ENCODE peak calls at places on chromosomes 4 and X, in eight cellular contexts. One of them, this sample, is unnamed.

GRCh38 chrX:7654316-7654715 is 188.7 kb upstream of the VCX start:
- DNase-seq in mucosa of descending colon: no peak
- DNase-seq in activated B cell treated with CpG ODN at 0.5 μM for 24 hours: no peak
- DNase-seq in dorsolateral prefrontal cortex: no peak
- DNase-seq in stomach: no peak
- DNase-seq in tibial artery: no peak
- DNase-seq in heart right ventricle: no peak
- DNase-seq in osteocyte: no peak
- DNase-seq in this sample: no peak

GRCh38 chrX:65581661-65582339 is 47.2 kb upstream of the LAS1L start:
- DNase-seq in tibial artery: peak
- DNase-seq in osteocyte: no peak
- DNase-seq in dorsolateral prefrontal cortex: no peak
- DNase-seq in mucosa of descending colon: peak
- DNase-seq in stomach: peak
- DNase-seq in activated B cell treated with CpG ODN at 0.5 μM for 24 hours: no peak
- DNase-seq in heart right ventricle: peak
- DNase-seq in this sample: no peak

GRCh38 chr4:54384563-54384962 is 155.5 kb downstream of the PDGFRA start:
- DNase-seq in dorsolateral prefrontal cortex: no peak
- DNase-seq in osteocyte: no peak
- DNase-seq in mucosa of descending colon: peak
- DNase-seq in activated B cell treated with CpG ODN at 0.5 μM for 24 hours: no peak
- DNase-seq in stomach: peak
- DNase-seq in heart right ventricle: peak
- DNase-seq in tibial artery: no peak
- DNase-seq in this sample: no peak

GRCh38 chr4:26753642-26754041 is 107.0 kb upstream of the STIM2 start:
- DNase-seq in heart right ventricle: peak
- DNase-seq in activated B cell treated with CpG ODN at 0.5 μM for 24 hours: no peak
- DNase-seq in stomach: no peak
- DNase-seq in osteocyte: no peak
- DNase-seq in tibial artery: no peak
- DNase-seq in mucosa of descending colon: no peak
- DNase-seq in dorsolateral prefrontal cortex: no peak
- DNase-seq in this sample: no peak

GRCh38 chrX:128816919-128817318 is 706.4 kb downstream of the SMARCA1 start:
- DNase-seq in stomach: no peak
- DNase-seq in activated B cell treated with CpG ODN at 0.5 μM for 24 hours: no peak
- DNase-seq in dorsolateral prefrontal cortex: no peak
- DNase-seq in mucosa of descending colon: no peak
- DNase-seq in heart right ventricle: no peak
- DNase-seq in tibial artery: no peak
- DNase-seq in osteocyte: no peak
- DNase-seq in this sample: no peak

GRCh38 chrX:72052415-72053090 is 79.2 kb downstream of the RTL5 start:
- DNase-seq in activated B cell treated with CpG ODN at 0.5 μM for 24 hours: no peak
- DNase-seq in heart right ventricle: no peak
- DNase-seq in osteocyte: no peak
- DNase-seq in tibial artery: no peak
- DNase-seq in stomach: no peak
- DNase-seq in dorsolateral prefrontal cortex: no peak
- DNase-seq in mucosa of descending colon: no peak
- DNase-seq in this sample: no peak

GRCh38 chrX:131477498-131477897 is 66.4 kb upstream of the OR13H1 start:
- DNase-seq in dorsolateral prefrontal cortex: no peak
- DNase-seq in stomach: no peak
- DNase-seq in activated B cell treated with CpG ODN at 0.5 μM for 24 hours: no peak
- DNase-seq in osteocyte: no peak
- DNase-seq in mucosa of descending colon: no peak
- DNase-seq in heart right ventricle: no peak
- DNase-seq in tibial artery: no peak
- DNase-seq in this sample: no peak

GRCh38 chr4:54226399-54227260 is 2.5 kb upstream of the PDGFRA start:
- DNase-seq in dorsolateral prefrontal cortex: no peak
- DNase-seq in mucosa of descending colon: peak
- DNase-seq in activated B cell treated with CpG ODN at 0.5 μM for 24 hours: no peak
- DNase-seq in osteocyte: peak
- DNase-seq in heart right ventricle: peak
- DNase-seq in stomach: no peak
- DNase-seq in tibial artery: peak
- DNase-seq in this sample: peak

GRCh38 chr4:89158884-89159503 is 47.7 kb downstream of the TIGD2 start:
- DNase-seq in dorsolateral prefrontal cortex: no peak
- DNase-seq in activated B cell treated with CpG ODN at 0.5 μM for 24 hours: no peak
- DNase-seq in osteocyte: no peak
- DNase-seq in heart right ventricle: no peak
- DNase-seq in tibial artery: no peak
- DNase-seq in mucosa of descending colon: no peak
- DNase-seq in stomach: no peak
- DNase-seq in this sample: no peak

GRCh38 chrX:47232197-47232802 is 509 bp upstream of the USP11 start:
- DNase-seq in heart right ventricle: no peak
- DNase-seq in tibial artery: no peak
- DNase-seq in activated B cell treated with CpG ODN at 0.5 μM for 24 hours: no peak
- DNase-seq in osteocyte: no peak
- DNase-seq in stomach: no peak
- DNase-seq in mucosa of descending colon: no peak
- DNase-seq in dorsolateral prefrontal cortex: no peak
- DNase-seq in this sample: no peak

GRCh38 chr4:175346381-175346780 is 428.2 kb downstream of the ADAM29 start:
- DNase-seq in stomach: no peak
- DNase-seq in dorsolateral prefrontal cortex: no peak
- DNase-seq in tibial artery: no peak
- DNase-seq in osteocyte: no peak
- DNase-seq in heart right ventricle: no peak
- DNase-seq in mucosa of descending colon: no peak
- DNase-seq in activated B cell treated with CpG ODN at 0.5 μM for 24 hours: no peak
- DNase-seq in this sample: no peak

GRCh38 chr4:4712800-4713528 is 146.5 kb upstream of the MSX1 start:
- DNase-seq in osteocyte: no peak
- DNase-seq in dorsolateral prefrontal cortex: no peak
- DNase-seq in stomach: no peak
- DNase-seq in activated B cell treated with CpG ODN at 0.5 μM for 24 hours: no peak
- DNase-seq in mucosa of descending colon: no peak
- DNase-seq in tibial artery: no peak
- DNase-seq in heart right ventricle: no peak
- DNase-seq in this sample: no peak

GRCh38 chr4:17707671-17708070 is 73.8 kb downstream of the FAM184B start:
- DNase-seq in dorsolateral prefrontal cortex: no peak
- DNase-seq in heart right ventricle: no peak
- DNase-seq in mucosa of descending colon: no peak
- DNase-seq in tibial artery: no peak
- DNase-seq in osteocyte: no peak
- DNase-seq in stomach: no peak
- DNase-seq in activated B cell treated with CpG ODN at 0.5 μM for 24 hours: no peak
- DNase-seq in this sample: no peak

GRCh38 chrX:68808686-68809357 is 20.0 kb upstream of the EFNB1 start:
- DNase-seq in heart right ventricle: peak
- DNase-seq in activated B cell treated with CpG ODN at 0.5 μM for 24 hours: no peak
- DNase-seq in dorsolateral prefrontal cortex: no peak
- DNase-seq in osteocyte: peak
- DNase-seq in mucosa of descending colon: no peak
- DNase-seq in stomach: no peak
- DNase-seq in tibial artery: no peak
- DNase-seq in this sample: no peak

GRCh38 chr4:48445704-48446103 is 37.4 kb upstream of the SLC10A4 start:
- DNase-seq in activated B cell treated with CpG ODN at 0.5 μM for 24 hours: no peak
- DNase-seq in dorsolateral prefrontal cortex: no peak
- DNase-seq in osteocyte: no peak
- DNase-seq in heart right ventricle: no peak
- DNase-seq in mucosa of descending colon: no peak
- DNase-seq in stomach: no peak
- DNase-seq in tibial artery: no peak
- DNase-seq in this sample: no peak

GRCh38 chrX:131792789-131793462 is 230.2 kb upstream of the STK26 start:
- DNase-seq in tibial artery: no peak
- DNase-seq in dorsolateral prefrontal cortex: peak
- DNase-seq in osteocyte: no peak
- DNase-seq in activated B cell treated with CpG ODN at 0.5 μM for 24 hours: no peak
- DNase-seq in heart right ventricle: peak
- DNase-seq in mucosa of descending colon: no peak
- DNase-seq in stomach: peak
- DNase-seq in this sample: no peak

GRCh38 chr4:180150818-180151217 is 2092.4 kb upstream of the TENM3 start:
- DNase-seq in dorsolateral prefrontal cortex: no peak
- DNase-seq in activated B cell treated with CpG ODN at 0.5 μM for 24 hours: no peak
- DNase-seq in stomach: no peak
- DNase-seq in tibial artery: no peak
- DNase-seq in osteocyte: no peak
- DNase-seq in heart right ventricle: no peak
- DNase-seq in mucosa of descending colon: no peak
- DNase-seq in this sample: no peak

GRCh38 chr4:114343015-114343414 is 255.6 kb upstream of the UGT8 start:
- DNase-seq in dorsolateral prefrontal cortex: no peak
- DNase-seq in stomach: no peak
- DNase-seq in mucosa of descending colon: no peak
- DNase-seq in heart right ventricle: no peak
- DNase-seq in osteocyte: no peak
- DNase-seq in tibial artery: no peak
- DNase-seq in activated B cell treated with CpG ODN at 0.5 μM for 24 hours: no peak
- DNase-seq in this sample: no peak

GRCh38 chr4:71251266-71251665 is 87.6 kb upstream of the SLC4A4 start:
- DNase-seq in activated B cell treated with CpG ODN at 0.5 μM for 24 hours: no peak
- DNase-seq in mucosa of descending colon: no peak
- DNase-seq in dorsolateral prefrontal cortex: no peak
- DNase-seq in heart right ventricle: no peak
- DNase-seq in osteocyte: no peak
- DNase-seq in tibial artery: no peak
- DNase-seq in stomach: no peak
- DNase-seq in this sample: no peak

GRCh38 chrX:133922390-133922772 is 63.0 kb downstream of the GPC3 start:
- DNase-seq in dorsolateral prefrontal cortex: no peak
- DNase-seq in osteocyte: no peak
- DNase-seq in stomach: no peak
- DNase-seq in heart right ventricle: no peak
- DNase-seq in mucosa of descending colon: no peak
- DNase-seq in activated B cell treated with CpG ODN at 0.5 μM for 24 hours: no peak
- DNase-seq in tibial artery: no peak
- DNase-seq in this sample: no peak

DNA sequence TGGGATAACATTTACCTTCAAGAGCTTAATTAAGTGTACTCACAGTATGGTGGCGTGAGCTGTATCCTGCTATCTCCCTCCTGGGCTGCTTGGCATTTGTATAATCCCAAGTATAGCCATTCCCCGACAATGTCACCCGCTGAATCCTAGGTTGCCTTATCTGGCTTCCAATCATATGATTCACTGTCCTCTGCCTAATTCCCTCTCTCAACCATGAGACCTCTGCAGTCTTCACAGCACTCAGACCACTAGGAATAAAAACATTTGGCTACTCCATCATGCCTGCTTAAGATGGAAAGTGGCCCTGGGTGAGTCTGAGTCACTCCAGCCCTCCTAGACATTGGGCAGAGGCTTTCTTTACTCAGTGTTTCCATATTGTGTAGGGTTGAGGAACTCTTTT is 28.9 kb upstream of the WDFY3 start:
- DNase-seq in osteocyte: no peak
- DNase-seq in mucosa of descending colon: no peak
- DNase-seq in dorsolateral prefrontal cortex: no peak
- DNase-seq in heart right ventricle: no peak
- DNase-seq in tibial artery: no peak
- DNase-seq in stomach: no peak
- DNase-seq in activated B cell treated with CpG ODN at 0.5 μM for 24 hours: no peak
- DNase-seq in this sample: no peak
- TF ChIP-seq CTCF in osteocyte: no peak
- TF ChIP-seq CTCF in mucosa of descending colon: no peak
- TF ChIP-seq CTCF in dorsolateral prefrontal cortex: no peak
- TF ChIP-seq CTCF in heart right ventricle: no peak
- TF ChIP-seq CTCF in tibial artery: no peak
- TF ChIP-seq CTCF in stomach: no peak
- TF ChIP-seq CTCF in activated B cell treated with CpG ODN at 0.5 μM for 24 hours: no peak
- TF ChIP-seq CTCF in this sample: no peak

GRCh38 chr4:125306533-125306932 is 8.2 kb upstream of the FAT4 start:
- DNase-seq in tibial artery: no peak
- DNase-seq in stomach: no peak
- DNase-seq in osteocyte: no peak
- DNase-seq in heart right ventricle: no peak
- DNase-seq in activated B cell treated with CpG ODN at 0.5 μM for 24 hours: no peak
- DNase-seq in mucosa of descending colon: no peak
- DNase-seq in dorsolateral prefrontal cortex: no peak
- DNase-seq in this sample: no peak

GRCh38 chr4:125306112-125306511 is 8.6 kb upstream of the FAT4 start:
- DNase-seq in dorsolateral prefrontal cortex: no peak
- DNase-seq in osteocyte: no peak
- DNase-seq in mucosa of descending colon: no peak
- DNase-seq in heart right ventricle: no peak
- DNase-seq in tibial artery: no peak
- DNase-seq in stomach: no peak
- DNase-seq in activated B cell treated with CpG ODN at 0.5 μM for 24 hours: no peak
- DNase-seq in this sample: no peak

GRCh38 chr4:125303821-125304220 is 10.9 kb upstream of the FAT4 start:
- DNase-seq in dorsolateral prefrontal cortex: no peak
- DNase-seq in osteocyte: no peak
- DNase-seq in stomach: no peak
- DNase-seq in activated B cell treated with CpG ODN at 0.5 μM for 24 hours: no peak
- DNase-seq in heart right ventricle: no peak
- DNase-seq in mucosa of descending colon: no peak
- DNase-seq in tibial artery: no peak
- DNase-seq in this sample: no peak

DNA sequence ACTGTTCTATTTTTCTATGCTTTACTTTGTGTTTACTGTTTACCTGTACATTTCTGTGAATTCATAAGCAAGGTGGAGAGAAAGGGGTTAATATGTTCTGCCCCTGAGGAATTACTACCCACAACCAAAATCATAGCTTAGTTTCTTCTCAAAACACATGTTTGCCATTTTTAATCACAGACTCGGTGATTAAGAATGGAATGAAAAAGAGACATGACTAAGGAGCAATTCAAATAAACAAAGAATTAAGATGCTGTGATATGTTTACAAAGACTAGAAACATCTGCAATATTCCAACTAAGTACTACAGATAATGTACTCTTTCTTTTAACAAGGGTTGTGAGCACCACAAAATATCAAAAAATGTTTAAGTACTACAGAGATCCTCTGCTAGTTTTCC is 11.7 kb upstream of the FAT4 start:
- DNase-seq in mucosa of descending colon: no peak
- DNase-seq in tibial artery: no peak
- DNase-seq in osteocyte: no peak
- DNase-seq in activated B cell treated with CpG ODN at 0.5 μM for 24 hours: no peak
- DNase-seq in dorsolateral prefrontal cortex: no peak
- DNase-seq in heart right ventricle: no peak
- DNase-seq in stomach: no peak
- DNase-seq in this sample: no peak
- TF ChIP-seq CTCF in mucosa of descending colon: no peak
- TF ChIP-seq CTCF in tibial artery: no peak
- TF ChIP-seq CTCF in osteocyte: no peak
- TF ChIP-seq CTCF in activated B cell treated with CpG ODN at 0.5 μM for 24 hours: no peak
- TF ChIP-seq CTCF in dorsolateral prefrontal cortex: no peak
- TF ChIP-seq CTCF in heart right ventricle: no peak
- TF ChIP-seq CTCF in stomach: no peak
- TF ChIP-seq CTCF in this sample: no peak

GRCh38 chr4:109979932-109980717 is 67.4 kb downstream of the EGF start:
- DNase-seq in mucosa of descending colon: no peak
- DNase-seq in stomach: no peak
- DNase-seq in osteocyte: no peak
- DNase-seq in heart right ventricle: no peak
- DNase-seq in dorsolateral prefrontal cortex: no peak
- DNase-seq in tibial artery: no peak
- DNase-seq in activated B cell treated with CpG ODN at 0.5 μM for 24 hours: no peak
- DNase-seq in this sample: no peak
- TF ChIP-seq CTCF in mucosa of descending colon: no peak
- TF ChIP-seq CTCF in stomach: no peak
- TF ChIP-seq CTCF in osteocyte: no peak
- TF ChIP-seq CTCF in heart right ventricle: no peak
- TF ChIP-seq CTCF in dorsolateral prefrontal cortex: no peak
- TF ChIP-seq CTCF in tibial artery: no peak
- TF ChIP-seq CTCF in activated B cell treated with CpG ODN at 0.5 μM for 24 hours: no peak
- TF ChIP-seq CTCF in this sample: no peak

GRCh38 chr4:139819082-139819481 is 153.5 kb downstream of the MGST2 start:
- DNase-seq in activated B cell treated with CpG ODN at 0.5 μM for 24 hours: no peak
- DNase-seq in stomach: no peak
- DNase-seq in tibial artery: no peak
- DNase-seq in dorsolateral prefrontal cortex: no peak
- DNase-seq in mucosa of descending colon: no peak
- DNase-seq in heart right ventricle: no peak
- DNase-seq in osteocyte: no peak
- DNase-seq in this sample: no peak
- TF ChIP-seq CTCF in activated B cell treated with CpG ODN at 0.5 μM for 24 hours: no peak
- TF ChIP-seq CTCF in stomach: no peak
- TF ChIP-seq CTCF in tibial artery: no peak
- TF ChIP-seq CTCF in dorsolateral prefrontal cortex: no peak
- TF ChIP-seq CTCF in mucosa of descending colon: no peak
- TF ChIP-seq CTCF in heart right ventricle: no peak
- TF ChIP-seq CTCF in osteocyte: no peak
- TF ChIP-seq CTCF in this sample: no peak